ENCODE peak calls at places on chromosomes 6 and 20, in four cellular contexts. M, J, S and X are unnamed samples.

GRCh38 chr6:42659806-42660205 is 62.6 kb downstream of the PRPH2 start:
- DNase-seq in J (no peak), S (no peak), M (no peak), X (no peak)

GRCh38 chr20:62020935-62021701 is 44.6 kb downstream of the TAF4 start:
- DNase-seq in M (no peak), S (peak; percentile 47), J (no peak), X (no peak)

GRCh38 chr20:49468412-49468811 is 14.1 kb downstream of the KCNB1 start:
- DNase-seq in S (no peak), M (no peak), J (no peak), X (no peak)

GRCh38 chr6:127178746-127179145 is 60.3 kb downstream of the RSPO3 start:
- DNase-seq in S (no peak), M (no peak), J (no peak), X (no peak)

GRCh38 chr6:76886900-76887299 is 576.4 kb downstream of the HTR1B start:
- DNase-seq in S (no peak), J (no peak), M (no peak), X (no peak)

GRCh38 chr20:57106692-57107091 is 159.7 kb downstream of the BMP7 start:
- DNase-seq in J (no peak), M (peak; percentile 39), S (no peak), X (no peak)

GRCh38 chr6:35206346-35206745 is 7.4 kb upstream of the SCUBE3 start:
- DNase-seq in M (no peak), S (no peak), J (no peak), X (no peak)

GRCh38 chr6:148272597-148272996 is 70.0 kb upstream of the SASH1 start:
- DNase-seq in M (no peak), J (no peak), S (no peak), X (no peak)

GRCh38 chr6:28866342-28867077 is 57.3 kb downstream of the TRIM27 start:
- DNase-seq in S (no peak), M (peak; percentile 72), J (no peak), X (peak; percentile 16)

GRCh38 chr6:21987501-21987957 is 309.3 kb downstream of the PRL start:
- DNase-seq in J (peak; percentile 11), M (peak; percentile 63), S (peak; percentile 77), X (peak; percentile 23)
- TF ChIP-seq SPI1 in J (no peak), M (no peak), S (no peak), X (no peak)

GRCh38 chr6:31582230-31582601 is at the start of gene LTB:
- DNase-seq in J (no peak), S (no peak), M (peak; percentile 39), X (no peak)

GRCh38 chr6:31586013-31586412 is at the start of gene LST1:
- DNase-seq in J (no peak), S (no peak), M (peak; percentile 94), X (no peak)

GRCh38 chr6:31587791-31588777 is 2.0 kb downstream of the LST1 start:
- DNase-seq in M (peak; percentile 32), S (no peak), J (no peak), X (no peak)

GRCh38 chr6:31586596-31586995 is 519 bp downstream of the LST1 start:
- DNase-seq in M (peak; percentile 97), J (no peak), S (no peak), X (no peak)

GRCh38 chr6:31585531-31585930 is 546 bp upstream of the LST1 start:
- DNase-seq in S (peak; percentile 52), M (peak; percentile 82), J (no peak), X (no peak)
- TF ChIP-seq SPI1 in S (no peak), M (no peak), J (no peak), X (no peak)

DNA sequence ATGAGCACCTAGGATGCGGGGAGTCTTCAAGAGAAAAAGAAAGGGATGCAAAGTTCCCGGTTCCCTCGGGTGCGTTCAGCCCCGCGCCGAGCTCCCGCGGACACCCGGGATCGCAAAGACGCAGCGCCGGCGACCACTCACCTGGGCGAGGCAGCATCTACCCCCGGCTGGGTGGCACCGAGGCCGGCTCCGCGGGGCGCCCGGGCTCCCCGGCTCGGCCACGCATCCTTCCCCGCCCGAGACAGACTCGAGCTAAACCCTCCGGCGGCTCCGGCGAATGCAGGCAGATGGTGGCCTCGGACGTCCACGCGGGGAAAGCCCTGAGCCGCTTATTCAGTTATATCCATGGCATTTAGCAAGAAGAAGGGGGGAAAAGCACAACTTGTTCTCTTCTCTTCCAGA is 363 bp downstream of the LRFN2 start:
- DNase-seq in S (no peak), J (no peak), M (no peak), X (no peak)
- TF ChIP-seq SPI1 in S (no peak), J (no peak), M (no peak), X (no peak)

GRCh38 chr6:56145616-56146015 is 101.8 kb downstream of the COL21A1 start:
- DNase-seq in M (no peak), S (no peak), J (no peak), X (no peak)

GRCh38 chr6:56140090-56140489 is 107.3 kb downstream of the COL21A1 start:
- DNase-seq in M (no peak), S (no peak), J (no peak), X (no peak)

GRCh38 chr6:56148488-56149190 is 98.7 kb downstream of the COL21A1 start:
- DNase-seq in J (no peak), M (no peak), S (no peak), X (no peak)

GRCh38 chr6:56143796-56144195 is 103.6 kb downstream of the COL21A1 start:
- DNase-seq in J (no peak), M (no peak), S (no peak), X (no peak)

GRCh38 chr6:56144538-56145324 is 102.6 kb downstream of the COL21A1 start:
- DNase-seq in S (no peak), J (no peak), M (no peak), X (no peak)
- TF ChIP-seq SPI1 in S (no peak), J (no peak), M (no peak), X (no peak)